ENCODE peak calls at places on chromosomes 13 and 19, in ten cellular contexts. K is PC-3, D is hepatocyte, S is GM23338, W is HCT116, Q is SK-N-SH, M is GM23248, B is OCI-LY7, L is PC-9, J is Karpas-422. T is an unnamed sample. For H3K9me2, the result is how much of the 10 kb centered on the place peaks cover.

GRCh38 chr19:46714523-46715106 is 2.3 kb downstream of the PRKD2 start:
- DNase-seq in K (no peak), D (no peak), S (no peak), W (no peak), Q (no peak), M (peak), B (peak), L (peak), J (peak), T (peak)

GRCh38 chr13:98664047-98664446 is 87.1 kb upstream of the STK24 start:
- DNase-seq in K (peak), D (no peak), S (no peak), W (peak), Q (no peak), M (peak), B (no peak), L (no peak), J (no peak), T (no peak)

GRCh38 chr13:62933809-62934208 is 1518.2 kb upstream of the PCDH20 start:
- DNase-seq in K (no peak), D (no peak), S (peak), W (no peak), Q (no peak), M (no peak), B (no peak), L (no peak), J (no peak), T (no peak)

GRCh38 chr19:17311455-17312248 is 2.3 kb downstream of the DDA1 start:
- DNase-seq in K (peak), D (peak), S (no peak), W (no peak), Q (no peak), M (peak), B (no peak), L (peak), J (no peak), T (no peak)

GRCh38 chr13:51221674-51222509 is at the start of gene FAM124A:
- DNase-seq in K (peak), D (peak), S (peak), W (peak), Q (peak), M (peak), B (peak), L (no peak), J (no peak), T (peak)

GRCh38 chr13:26344980-26345379 is 91.1 kb downstream of the CDK8 start:
- DNase-seq in K (no peak), D (no peak), S (no peak), W (no peak), Q (no peak), M (no peak), B (no peak), L (no peak), J (no peak), T (no peak)

GRCh38 chr19:46116121-46116520 is 8.4 kb downstream of the IGFL3 start:
- DNase-seq in K (no peak), D (no peak), S (no peak), W (no peak), Q (no peak), M (no peak), B (no peak), L (no peak), J (no peak), T (no peak)

GRCh38 chr13:112807653-112808376 is 118.0 kb downstream of the ATP11A start:
- DNase-seq in K (no peak), D (no peak), S (no peak), W (no peak), Q (no peak), M (no peak), B (no peak), L (no peak), J (no peak), T (no peak)

GRCh38 chr19:15457701-15458484 is 6.5 kb downstream of the RASAL3 start:
- DNase-seq in K (no peak), D (no peak), S (peak), W (no peak), Q (no peak), M (no peak), B (no peak), L (no peak), J (no peak), T (no peak)

GRCh38 chr13:101265934-101266333 is 150.4 kb downstream of the NALCN start:
- DNase-seq in K (no peak), D (no peak), S (no peak), W (no peak), Q (no peak), M (peak), B (no peak), L (no peak), J (no peak), T (peak)

GRCh38 chr19:34688592-34688991 is 11.1 kb downstream of the ZNF302 start:
- DNase-seq in K (no peak), D (no peak), S (no peak), W (no peak), Q (no peak), M (no peak), B (no peak), L (no peak), J (no peak), T (no peak)

GRCh38 chr13:28819748-28820098 is 416 bp upstream of the MTUS2 start:
- DNase-seq in K (peak), D (peak), S (peak), W (no peak), Q (peak), M (peak), B (no peak), L (no peak), J (peak), T (peak)

GRCh38 chr13:30785146-30785845 is 50.0 kb downstream of the ALOX5AP start:
- DNase-seq in K (no peak), D (no peak), S (no peak), W (no peak), Q (no peak), M (no peak), B (no peak), L (no peak), J (no peak), T (no peak)

GRCh38 chr19:16895467-16896097 is 6.8 kb downstream of the F2RL3 start:
- DNase-seq in K (no peak), D (no peak), S (no peak), W (no peak), Q (no peak), M (no peak), B (no peak), L (no peak), J (no peak), T (no peak)

GRCh38 chr19:4016486-4016885 is 8.9 kb downstream of the PIAS4 start:
- DNase-seq in K (no peak), D (no peak), S (no peak), W (no peak), Q (no peak), M (no peak), B (no peak), L (no peak), J (no peak), T (no peak)

GRCh38 chr19:23391239-23391638 is 4.0 kb downstream of the ZNF91 start:
- DNase-seq in K (peak), D (no peak), S (no peak), W (no peak), Q (no peak), M (no peak), B (no peak), L (no peak), J (no peak), T (no peak)

GRCh38 chr19:28288850-28289249 is 924.1 kb downstream of the UQCRFS1 start:
- DNase-seq in K (no peak), D (no peak), S (peak), W (no peak), Q (no peak), M (no peak), B (no peak), L (no peak), J (no peak), T (no peak)

GRCh38 chr13:70568571-70568970 is 460.3 kb upstream of the KLHL1 start:
- DNase-seq in K (peak), D (peak), S (peak), W (peak), Q (peak), M (peak), B (peak), L (no peak), J (peak), T (peak)

GRCh38 chr19:35240322-35240721 is 8.5 kb upstream of the LSR start:
- DNase-seq in K (no peak), D (no peak), S (no peak), W (no peak), Q (no peak), M (no peak), B (no peak), L (no peak), J (no peak), T (peak)

GRCh38 chr13:46961719-46962118 is 64.9 kb upstream of the HTR2A start:
- DNase-seq in K (peak), D (peak), S (no peak), W (no peak), Q (no peak), M (peak), B (no peak), L (peak), J (no peak), T (peak)

GRCh38 chr19:17841810-17842662 is 5.7 kb downstream of the JAK3 start:
- DNase-seq in K (peak), D (peak), S (peak), W (peak), Q (peak), M (peak), B (peak), L (peak), J (peak), T (no peak)

GRCh38 chr13:97275265-97275664 is 53.1 kb downstream of the MBNL2 start:
- DNase-seq in K (peak), D (peak), S (no peak), W (no peak), Q (no peak), M (peak), B (no peak), L (peak), J (no peak), T (no peak)

GRCh38 chr19:33047422-33047821 is 17.3 kb downstream of the RHPN2 start:
- DNase-seq in K (peak), D (peak), S (peak), W (peak), Q (no peak), M (no peak), B (no peak), L (peak), J (no peak), T (no peak)

GRCh38 chr13:113831061-113831460 is 32.8 kb downstream of the GAS6 start:
- DNase-seq in K (no peak), D (no peak), S (no peak), W (no peak), Q (no peak), M (no peak), B (no peak), L (no peak), J (no peak), T (no peak)

GRCh38 chr13:98875146-98875729 is 102.6 kb downstream of the DOCK9 start:
- DNase-seq in K (no peak), D (no peak), S (peak), W (no peak), Q (no peak), M (no peak), B (no peak), L (no peak), J (no peak), T (peak)

GRCh38 chr19:14406645-14407331 is 12.4 kb downstream of the DDX39A start:
- DNase-seq in K (no peak), D (no peak), S (no peak), W (no peak), Q (no peak), M (no peak), B (no peak), L (no peak), J (no peak), T (no peak)

GRCh38 chr19:45322744-45323281 is at the start of gene CKM:
- DNase-seq in K (no peak), D (no peak), S (no peak), W (no peak), Q (no peak), M (no peak), B (no peak), L (no peak), J (no peak), T (no peak)

GRCh38 chr13:30103161-30103858 is 204.0 kb downstream of the KATNAL1 start:
- DNase-seq in K (no peak), D (no peak), S (no peak), W (no peak), Q (no peak), M (no peak), B (no peak), L (no peak), J (no peak), T (no peak)

GRCh38 chr13:36193151-36193855 is 21.1 kb downstream of the SOHLH2 start:
- DNase-seq in K (peak), D (no peak), S (no peak), W (no peak), Q (no peak), M (peak), B (no peak), L (peak), J (no peak), T (no peak)

GRCh38 chr13:25860862-25861261 is 191.0 kb downstream of the SHISA2 start:
- DNase-seq in K (peak), D (no peak), S (no peak), W (no peak), Q (no peak), M (peak), B (no peak), L (no peak), J (no peak), T (no peak)

GRCh38 chr13:56755181-56755580 is 385.5 kb upstream of the PRR20A start:
- DNase-seq in K (peak), D (peak), S (peak), W (no peak), Q (no peak), M (no peak), B (no peak), L (no peak), J (no peak), T (no peak)

GRCh38 chr13:42553098-42554046 is 20.6 kb upstream of the TNFSF11 start:
- DNase-seq in K (peak), D (peak), S (no peak), W (no peak), Q (no peak), M (peak), B (no peak), L (no peak), J (no peak), T (no peak)

GRCh38 chr19:33438016-33438671 is 64.6 kb downstream of the CEBPG start:
- DNase-seq in K (peak), D (no peak), S (no peak), W (no peak), Q (peak), M (peak), B (no peak), L (no peak), J (no peak), T (no peak)

GRCh38 chr19:55304279-55304978 is 20.6 kb downstream of the BRSK1 start:
- DNase-seq in K (peak), D (peak), S (peak), W (no peak), Q (peak), M (peak), B (peak), L (peak), J (peak), T (no peak)

DNA sequence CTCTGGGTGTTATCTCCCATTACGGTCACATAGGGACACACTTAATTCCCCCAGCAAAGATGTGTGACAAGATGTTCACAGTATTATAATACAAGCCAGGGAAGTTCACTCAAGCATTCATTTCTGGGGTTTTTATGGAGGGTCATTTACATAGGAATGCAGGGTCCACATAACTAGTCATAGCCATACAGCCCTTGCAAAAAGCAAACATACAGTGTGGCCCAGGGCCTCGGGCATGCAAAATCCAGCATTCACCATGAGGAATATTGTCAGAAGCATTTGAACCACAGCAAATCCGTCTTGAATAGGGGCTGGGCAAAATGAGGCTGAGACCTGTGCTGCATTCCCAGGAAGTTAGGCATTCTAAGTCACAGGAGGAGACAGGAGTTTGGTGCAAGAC is 13.0 kb upstream of the ZNF460 start:
- DNase-seq in K (peak), D (peak), S (peak), W (no peak), Q (no peak), M (no peak), B (no peak), L (no peak), J (peak), T (no peak)
- H3K9me2 ChIP-seq in K (under half), D (under half), S (under half), W (under half), Q (under half), M (under half), B (under half), L (under half), J (under half), T (under half)

GRCh38 chr13:74974234-74974879 is 507.6 kb downstream of the TBC1D4 start:
- DNase-seq in K (no peak), D (no peak), S (no peak), W (no peak), Q (no peak), M (no peak), B (no peak), L (no peak), J (no peak), T (no peak)

GRCh38 chr13:74978596-74978995 is 503.4 kb downstream of the TBC1D4 start:
- DNase-seq in K (no peak), D (no peak), S (peak), W (no peak), Q (no peak), M (no peak), B (no peak), L (no peak), J (no peak), T (no peak)

GRCh38 chr13:74977498-74977897 is 504.5 kb downstream of the TBC1D4 start:
- DNase-seq in K (no peak), D (no peak), S (no peak), W (no peak), Q (no peak), M (no peak), B (no peak), L (no peak), J (no peak), T (no peak)

GRCh38 chr13:74979703-74980102 is 502.3 kb downstream of the TBC1D4 start:
- DNase-seq in K (peak), D (no peak), S (no peak), W (no peak), Q (peak), M (no peak), B (no peak), L (no peak), J (no peak), T (no peak)

DNA sequence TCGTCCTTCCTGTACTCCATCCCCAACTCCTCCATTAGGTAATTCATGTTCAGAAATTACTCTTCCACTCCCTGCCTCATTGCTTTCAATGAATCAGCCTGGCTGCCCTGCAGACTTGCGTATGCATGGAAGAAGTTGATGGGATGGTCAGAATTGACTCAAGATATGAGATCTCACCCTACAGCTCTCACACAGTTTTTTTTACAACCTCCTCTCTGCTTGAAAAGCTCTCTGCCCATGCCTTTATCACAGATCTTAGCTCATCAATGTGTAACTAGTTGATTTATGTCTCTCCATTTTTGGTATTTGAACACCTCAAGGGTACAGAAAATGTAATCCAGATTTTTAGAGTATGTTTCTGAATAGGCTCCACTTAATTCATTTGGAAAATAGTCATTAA is 506.8 kb downstream of the TBC1D4 start:
- DNase-seq in K (no peak), D (no peak), S (no peak), W (no peak), Q (no peak), M (no peak), B (no peak), L (no peak), J (no peak), T (no peak)
- H3K4me3 ChIP-seq in K (no peak), D (no peak), S (no peak), W (no peak), Q (no peak), M (no peak), B (no peak), L (no peak), J (no peak), T (no peak)

GRCh38 chr19:49805822-49806612 is 7.1 kb downstream of the FUZ start:
- DNase-seq in K (no peak), D (no peak), S (no peak), W (no peak), Q (no peak), M (no peak), B (no peak), L (no peak), J (no peak), T (no peak)
- H3K9me2 ChIP-seq in K (under half), D (under half), S (under half), W (under half), Q (under half), M (under half), B (under half), L (under half), J (under half), T (under half)

DNA sequence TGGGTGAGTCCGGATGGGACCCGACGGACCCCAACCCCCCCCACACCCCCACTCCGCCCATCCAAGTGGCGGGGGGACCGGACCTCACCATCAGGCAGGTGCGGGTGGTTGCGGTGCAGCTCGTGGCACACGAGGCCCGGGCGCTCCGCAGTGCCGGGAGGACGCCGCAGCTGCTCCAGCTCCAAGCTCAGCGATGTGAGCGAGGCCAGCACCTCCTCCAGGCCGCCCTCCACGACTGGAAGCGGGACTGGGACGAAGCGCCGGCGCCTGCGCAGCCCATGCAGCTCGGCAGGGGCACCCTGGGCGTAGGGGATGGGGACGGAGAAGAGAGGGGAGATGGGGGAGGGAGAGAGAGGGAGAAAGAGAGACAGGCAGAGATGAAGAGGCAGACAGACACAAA is 30.1 kb upstream of the OLFM2 start:
- DNase-seq in K (no peak), D (no peak), S (peak), W (no peak), Q (peak), M (no peak), B (no peak), L (no peak), J (no peak), T (no peak)
- H3K4me3 ChIP-seq in K (no peak), D (no peak), S (peak), W (no peak), Q (no peak), M (no peak), B (no peak), L (no peak), J (no peak), T (no peak)

DNA sequence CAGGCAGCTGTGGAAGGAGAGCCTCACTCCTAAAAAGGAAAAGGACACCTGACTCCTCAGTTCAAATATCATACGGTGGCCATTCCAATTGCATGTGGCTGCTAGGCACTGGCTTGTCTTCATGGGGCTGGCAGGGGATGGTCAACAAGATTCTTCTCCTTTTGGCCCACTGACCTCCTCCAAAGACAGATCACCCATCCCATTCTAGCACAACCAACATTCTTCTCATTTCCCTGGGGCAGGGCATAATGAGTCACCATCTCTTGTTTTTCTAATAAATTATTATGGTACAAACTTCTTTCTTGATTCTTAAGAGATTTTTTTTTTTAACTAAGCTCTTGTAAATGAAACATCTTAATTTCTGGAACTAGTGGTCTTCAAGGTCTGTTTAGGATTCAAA is 136.7 kb upstream of the NBEA start:
- DNase-seq in K (peak), D (no peak), S (no peak), W (no peak), Q (no peak), M (no peak), B (no peak), L (no peak), J (no peak), T (no peak)
- H3K9me2 ChIP-seq in K (under half), D (under half), S (under half), W (under half), Q (under half), M (under half), B (under half), L (under half), J (under half), T (under half)